ENCODE peak calls at places on chromosomes 6 and 20, in four cellular contexts. One of them, this sample, is unnamed.

GRCh38 chr6:167565884-167566491 is 241.1 kb downstream of the TTLL2 start:
- DNase-seq in A549: no peak
- DNase-seq in effector CD4-positive, alpha-beta T cell: no peak
- DNase-seq in iPS-NIHi11: peak; percentile 62
- DNase-seq in this sample: peak; percentile 68

GRCh38 chr6:164148789-164149188 is 734.3 kb downstream of the QKI start:
- DNase-seq in A549: no peak
- DNase-seq in effector CD4-positive, alpha-beta T cell: no peak
- DNase-seq in iPS-NIHi11: no peak
- DNase-seq in this sample: no peak

GRCh38 chr6:29653452-29654038 is 3.3 kb upstream of the MOG start:
- DNase-seq in A549: peak; percentile 58
- DNase-seq in effector CD4-positive, alpha-beta T cell: peak; percentile 47
- DNase-seq in iPS-NIHi11: peak; percentile 68
- DNase-seq in this sample: no peak

GRCh38 chr20:47033665-47034064 is 139.0 kb downstream of the EYA2 start:
- DNase-seq in A549: no peak
- DNase-seq in effector CD4-positive, alpha-beta T cell: no peak
- DNase-seq in iPS-NIHi11: no peak
- DNase-seq in this sample: no peak

GRCh38 chr20:35601021-35601973 is 14.3 kb upstream of the SPAG4 start:
- DNase-seq in A549: peak; percentile 76
- DNase-seq in effector CD4-positive, alpha-beta T cell: peak; percentile 71
- DNase-seq in iPS-NIHi11: peak; percentile 91
- DNase-seq in this sample: peak; percentile 95

GRCh38 chr6:115271434-115271833 is 789.3 kb downstream of the FRK start:
- DNase-seq in A549: no peak
- DNase-seq in effector CD4-positive, alpha-beta T cell: no peak
- DNase-seq in iPS-NIHi11: peak; percentile 22
- DNase-seq in this sample: no peak

GRCh38 chr6:160972111-160972510 is 19.5 kb upstream of the MAP3K4 start:
- DNase-seq in A549: no peak
- DNase-seq in effector CD4-positive, alpha-beta T cell: no peak
- DNase-seq in iPS-NIHi11: no peak
- DNase-seq in this sample: no peak

GRCh38 chr6:27669278-27669797 is 196.4 kb upstream of the ZNF184 start:
- DNase-seq in A549: no peak
- DNase-seq in effector CD4-positive, alpha-beta T cell: no peak
- DNase-seq in iPS-NIHi11: no peak
- DNase-seq in this sample: no peak

GRCh38 chr20:63434599-63435378 is 37.7 kb downstream of the KCNQ2 start:
- DNase-seq in A549: peak; percentile 89
- DNase-seq in effector CD4-positive, alpha-beta T cell: peak; percentile 58
- DNase-seq in iPS-NIHi11: peak; percentile 95
- DNase-seq in this sample: peak; percentile 44

GRCh38 chr20:63625771-63626423 is 1.0 kb downstream of the GMEB2 start:
- DNase-seq in A549: no peak
- DNase-seq in effector CD4-positive, alpha-beta T cell: no peak
- DNase-seq in iPS-NIHi11: no peak
- DNase-seq in this sample: peak; percentile 38

GRCh38 chr20:17721802-17722486 is 22.2 kb downstream of the BANF2 start:
- DNase-seq in A549: peak; percentile 27
- DNase-seq in effector CD4-positive, alpha-beta T cell: no peak
- DNase-seq in iPS-NIHi11: no peak
- DNase-seq in this sample: no peak

GRCh38 chr6:5308066-5308465 is 46.8 kb downstream of the FARS2 start:
- DNase-seq in A549: no peak
- DNase-seq in effector CD4-positive, alpha-beta T cell: no peak
- DNase-seq in iPS-NIHi11: no peak
- DNase-seq in this sample: no peak

GRCh38 chr20:10487354-10488115 is 52.4 kb downstream of the SLX4IP start:
- DNase-seq in A549: no peak
- DNase-seq in effector CD4-positive, alpha-beta T cell: no peak
- DNase-seq in iPS-NIHi11: no peak
- DNase-seq in this sample: no peak

GRCh38 chr6:170028629-170029345 is 262.1 kb downstream of the DLL1 start:
- DNase-seq in A549: no peak
- DNase-seq in effector CD4-positive, alpha-beta T cell: no peak
- DNase-seq in iPS-NIHi11: no peak
- DNase-seq in this sample: peak; percentile 66

GRCh38 chr20:1577906-1578305 is 20.4 kb upstream of the SIRPD start:
- DNase-seq in A549: no peak
- DNase-seq in effector CD4-positive, alpha-beta T cell: no peak
- DNase-seq in iPS-NIHi11: no peak
- DNase-seq in this sample: no peak

GRCh38 chr20:4252005-4252404 is 236.6 kb upstream of the RNF24 start:
- DNase-seq in A549: no peak
- DNase-seq in effector CD4-positive, alpha-beta T cell: no peak
- DNase-seq in iPS-NIHi11: no peak
- DNase-seq in this sample: no peak

GRCh38 chr6:14354919-14355572 is 237.5 kb downstream of the CD83 start:
- DNase-seq in A549: no peak
- DNase-seq in effector CD4-positive, alpha-beta T cell: no peak
- DNase-seq in iPS-NIHi11: no peak
- DNase-seq in this sample: no peak

GRCh38 chr20:25514747-25515340 is 70.5 kb downstream of the NINL start:
- DNase-seq in A549: no peak
- DNase-seq in effector CD4-positive, alpha-beta T cell: no peak
- DNase-seq in iPS-NIHi11: no peak
- DNase-seq in this sample: no peak

GRCh38 chr6:56370591-56371198 is 123.3 kb upstream of the COL21A1 start:
- DNase-seq in A549: peak; percentile 4
- DNase-seq in effector CD4-positive, alpha-beta T cell: no peak
- DNase-seq in iPS-NIHi11: no peak
- DNase-seq in this sample: no peak

GRCh38 chr6:51163843-51164529 is 345.3 kb downstream of the TFAP2B start:
- DNase-seq in A549: no peak
- DNase-seq in effector CD4-positive, alpha-beta T cell: no peak
- DNase-seq in iPS-NIHi11: no peak
- DNase-seq in this sample: no peak

GRCh38 chr6:137160763-137161162 is 12.7 kb downstream of the IL22RA2 start:
- DNase-seq in A549: no peak
- DNase-seq in effector CD4-positive, alpha-beta T cell: no peak
- DNase-seq in iPS-NIHi11: no peak
- DNase-seq in this sample: no peak

This sample was measured in left lung.